ENCODE peak calls at places on chromosomes 11 and 22, in four cellular contexts. J is A172; H is activated CD4-positive, CD25-positive, alpha-beta regulatory T cell treated with anti-CD3 and anti-CD28 coated beads, Interleukin-2, amount 50 U/mL, for 72 hours; K is AG04450. M is an unnamed sample.

GRCh38 chr11:32396331-32396730 is 39.0 kb downstream of the WT1 start:
- DNase-seq in K (no peak), H (no peak), J (no peak), M (no peak)

GRCh38 chr22:49406879-49407587 is 420.6 kb downstream of the BRD1 start:
- DNase-seq in H (no peak), K (no peak), J (no peak), M (no peak)

GRCh38 chr11:75249704-75250103 is 9.1 kb downstream of the TPBGL start:
- DNase-seq in H (no peak), J (no peak), K (no peak), M (no peak)

GRCh38 chr11:10590516-10590915 is 22.1 kb upstream of the LYVE1 start:
- DNase-seq in H (no peak), J (no peak), K (peak; percentile 57), M (no peak)

GRCh38 chr11:114877976-114878375 is 199.6 kb downstream of the NXPE2 start:
- DNase-seq in H (no peak), K (no peak), J (no peak), M (no peak)

GRCh38 chr11:1077033-1077416 is 2.4 kb downstream of the MUC2 start:
- DNase-seq in H (peak; percentile 27), J (no peak), K (no peak), M (no peak)

GRCh38 chr22:42492323-42492690 is 27.3 kb downstream of the RRP7A start:
- DNase-seq in J (no peak), H (no peak), K (no peak), M (no peak)

GRCh38 chr11:60710482-60710881 is 11.1 kb downstream of the MS4A8 start:
- DNase-seq in J (no peak), H (no peak), K (no peak), M (no peak)

GRCh38 chr22:36860821-36861659 is at the start of gene NCF4:
- DNase-seq in J (no peak), H (peak; percentile 75), K (no peak), M (no peak)

GRCh38 chr11:84003181-84003580 is 717.0 kb upstream of the CCDC90B start:
- DNase-seq in H (no peak), J (no peak), K (no peak), M (no peak)

GRCh38 chr11:124878497-124879228 is 13.4 kb downstream of the ROBO3 start:
- DNase-seq in J (no peak), H (no peak), K (no peak), M (no peak)

GRCh38 chr11:95459268-95460040 is 228.5 kb upstream of the SESN3 start:
- DNase-seq in K (no peak), J (no peak), H (no peak), M (no peak)

GRCh38 chr11:28932940-28933339 is 824.8 kb downstream of the METTL15 start:
- DNase-seq in H (no peak), J (no peak), K (no peak), M (no peak)

GRCh38 chr11:12180257-12181205 is 70.1 kb downstream of the MICAL2 start:
- DNase-seq in K (no peak), J (peak; percentile 77), H (no peak), M (no peak)

GRCh38 chr11:66531841-66532240 is 14.0 kb downstream of the ZDHHC24 start:
- DNase-seq in J (no peak), H (no peak), K (no peak), M (no peak)

GRCh38 chr11:133078591-133079179 is 453.6 kb downstream of the OPCML start:
- DNase-seq in K (no peak), J (peak; percentile 28), H (no peak), M (no peak)

GRCh38 chr22:40928657-40929056 is 22.5 kb upstream of the RBX1 start:
- DNase-seq in H (no peak), J (no peak), K (no peak), M (no peak)

GRCh38 chr11:47325271-47326041 is 27.0 kb downstream of the MYBPC3 start:
- DNase-seq in H (no peak), K (no peak), J (peak; percentile 14), M (no peak)

GRCh38 chr11:83612891-83613766 is 327.0 kb upstream of the CCDC90B start:
- DNase-seq in K (no peak), H (no peak), J (no peak), M (no peak)

GRCh38 chr11:118091690-118092089 is 4.9 kb upstream of the SMIM35 start:
- DNase-seq in J (no peak), K (no peak), H (no peak), M (no peak)

GRCh38 chr22:24875862-24876506 is 70.0 kb downstream of the SGSM1 start:
- DNase-seq in H (no peak), J (peak; percentile 33), K (no peak), M (no peak)

GRCh38 chr11:35337136-35337918 is 82.0 kb downstream of the SLC1A2 start:
- DNase-seq in K (peak; percentile 94), J (peak; percentile 99), H (no peak), M (peak; percentile 87)

GRCh38 chr11:110113507-110113906 is 20.3 kb downstream of the ZC3H12C start:
- DNase-seq in K (no peak), H (no peak), J (no peak), M (no peak)

GRCh38 chr22:37443977-37444376 is 16.7 kb upstream of the ELFN2 start:
- DNase-seq in K (no peak), J (no peak), H (no peak), M (no peak)

GRCh38 chr11:69811431-69811830 is 7.8 kb downstream of the FGF3 start:
- DNase-seq in K (no peak), J (no peak), H (no peak), M (no peak)

GRCh38 chr22:19213496-19214473 is 35.2 kb upstream of the SLC25A1 start:
- DNase-seq in K (peak; percentile 51), J (no peak), H (no peak), M (no peak)

GRCh38 chr22:37043828-37044538 is 7.6 kb upstream of the KCTD17 start:
- DNase-seq in H (peak; percentile 50), J (peak; percentile 48), K (no peak), M (no peak)

GRCh38 chr11:95119361-95120060 is 29.9 kb downstream of the ENDOD1 start:
- DNase-seq in H (no peak), K (no peak), J (no peak), M (no peak)

GRCh38 chr22:49297871-49298721 is 529.6 kb downstream of the BRD1 start:
- DNase-seq in K (no peak), H (peak; percentile 17), J (no peak), M (no peak)

GRCh38 chr11:17734418-17734911 is at the start of gene KCNC1:
- DNase-seq in J (peak; percentile 16), H (peak; percentile 27), K (no peak), M (no peak)

GRCh38 chr11:58606930-58607714 is 15.3 kb upstream of the CNTF start:
- DNase-seq in J (no peak), K (no peak), H (no peak), M (no peak)

GRCh38 chr11:80733776-80734175 is 1292.9 kb upstream of the TENM4 start:
- DNase-seq in K (no peak), J (no peak), H (no peak), M (no peak)

GRCh38 chr11:57900315-57900714 is 123.4 kb upstream of the OR9Q1 start:
- DNase-seq in J (no peak), H (no peak), K (no peak), M (no peak)

GRCh38 chr22:41001722-41002122 is 50.5 kb downstream of the RBX1 start:
- DNase-seq in H (no peak), K (peak; percentile 7), J (peak; percentile 35), M (no peak)

M was measured in smooth muscle cell of the brain vasculature.